ENCODE peak calls at places on chromosomes 7 and 10, in four cellular contexts. Q is right cardiac atrium, O is cardiac fibroblast, J is PC-3. D is an unnamed sample.

GRCh38 chr7:30406664-30407425 is 71.7 kb downstream of the NOD1 start:
- DNase-seq in Q (no peak), O (no peak), J (no peak), D (no peak)

GRCh38 chr7:96996111-96996936 is 9.0 kb upstream of the DLX6 start:
- DNase-seq in Q (no peak), O (no peak), J (no peak), D (peak)

GRCh38 chr7:101817031-101817929 is at the start of gene CUX1:
- DNase-seq in J (peak), Q (peak), O (no peak), D (peak)

GRCh38 chr10:102642553-102643345 is 1.5 kb upstream of the TRIM8 start:
- DNase-seq in O (peak), Q (peak), J (peak), D (peak)

GRCh38 chr7:151006590-151007300 is 15.9 kb downstream of the NOS3 start:
- DNase-seq in O (no peak), J (no peak), Q (peak), D (peak)

GRCh38 chr7:43648725-43649406 is 66.0 kb downstream of the STK17A start:
- DNase-seq in J (peak), O (peak), Q (peak), D (no peak)

GRCh38 chr7:81301815-81302214 is 383.0 kb upstream of the SEMA3C start:
- DNase-seq in J (no peak), O (no peak), Q (peak), D (no peak)

GRCh38 chr10:132957981-132958885 is 15.9 kb upstream of the CFAP46 start:
- DNase-seq in J (no peak), O (no peak), Q (no peak), D (peak)

GRCh38 chr7:137986252-137987010 is 15.5 kb downstream of the CREB3L2 start:
- DNase-seq in O (peak), Q (no peak), J (no peak), D (no peak)

GRCh38 chr7:90625562-90625961 is 29.4 kb downstream of the CDK14 start:
- DNase-seq in O (peak), Q (peak), J (peak), D (peak)

GRCh38 chr7:128380807-128381130 is 19.3 kb upstream of the PRRT4 start:
- DNase-seq in Q (no peak), O (no peak), J (no peak), D (no peak)

GRCh38 chr7:99270702-99271101 is 1.9 kb upstream of the MYH16 start:
- DNase-seq in Q (no peak), O (no peak), J (no peak), D (peak)

GRCh38 chr10:70816220-70816894 is 609 bp downstream of the SGPL1 start:
- DNase-seq in O (peak), J (peak), Q (peak), D (peak)

GRCh38 chr10:15245530-15245929 is 77.0 kb upstream of the NMT2 start:
- DNase-seq in J (no peak), Q (no peak), O (peak), D (no peak)

GRCh38 chr10:5512881-5513698 is 11.7 kb upstream of the CALML3 start:
- DNase-seq in J (no peak), Q (no peak), O (no peak), D (no peak)

GRCh38 chr7:46162582-46162981 is 241.5 kb upstream of the IGFBP3 start:
- DNase-seq in Q (no peak), J (no peak), O (no peak), D (no peak)

GRCh38 chr10:126376956-126377355 is 11.3 kb downstream of the ADAM12 start:
- DNase-seq in Q (no peak), O (peak), J (peak), D (no peak)

GRCh38 chr7:111174476-111174875 is 83.5 kb downstream of the LRRN3 start:
- DNase-seq in Q (no peak), O (no peak), J (no peak), D (no peak)

GRCh38 chr7:27586825-27587224 is 75.9 kb downstream of the HIBADH start:
- DNase-seq in Q (no peak), O (no peak), J (no peak), D (peak)

GRCh38 chr7:26147030-26147429 is 5.0 kb upstream of the NFE2L3 start:
- DNase-seq in Q (peak), O (no peak), J (no peak), D (no peak)

GRCh38 chr7:32204361-32205018 is 134.3 kb upstream of the PDE1C start:
- DNase-seq in J (peak), Q (peak), O (peak), D (peak)

GRCh38 chr10:14645239-14645960 is 129.3 kb downstream of the FAM107B start:
- DNase-seq in Q (no peak), O (no peak), J (no peak), D (no peak)

GRCh38 chr10:110209926-110210662 is 2.7 kb downstream of the MXI1 start:
- DNase-seq in O (peak), Q (peak), J (peak), D (peak)

GRCh38 chr7:154914580-154915380 is 88.1 kb downstream of the PAXIP1 start:
- DNase-seq in Q (peak), O (no peak), J (no peak), D (peak)

GRCh38 chr10:14665304-14665703 is 109.4 kb downstream of the FAM107B start:
- DNase-seq in O (peak), Q (no peak), J (peak), D (no peak)

GRCh38 chr7:69429817-69430501 is 168.3 kb upstream of the AUTS2 start:
- DNase-seq in Q (peak), J (no peak), O (peak), D (no peak)

GRCh38 chr10:43420369-43421200 is 11.6 kb upstream of the HNRNPF start:
- DNase-seq in Q (peak), O (peak), J (peak), D (peak)

GRCh38 chr10:132451506-132452215 is 54.7 kb downstream of the PWWP2B start:
- DNase-seq in J (no peak), O (no peak), Q (peak), D (peak)

GRCh38 chr7:67716729-67717128 is 720.1 kb downstream of the TYW1 start:
- DNase-seq in O (no peak), Q (no peak), J (no peak), D (no peak)

GRCh38 chr7:144836545-144836842 is 641 bp upstream of the TPK1 start:
- DNase-seq in Q (no peak), O (no peak), J (no peak), D (no peak)
- H3K4me3 ChIP-seq in Q (no peak), O (peak), J (peak), D (peak)

GRCh38 chr7:129969881-129970446 is 17.2 kb upstream of the UBE2H start:
- DNase-seq in J (peak), O (peak), Q (no peak), D (no peak)
- H3K4me3 ChIP-seq in J (no peak), O (no peak), Q (no peak), D (no peak)

DNA sequence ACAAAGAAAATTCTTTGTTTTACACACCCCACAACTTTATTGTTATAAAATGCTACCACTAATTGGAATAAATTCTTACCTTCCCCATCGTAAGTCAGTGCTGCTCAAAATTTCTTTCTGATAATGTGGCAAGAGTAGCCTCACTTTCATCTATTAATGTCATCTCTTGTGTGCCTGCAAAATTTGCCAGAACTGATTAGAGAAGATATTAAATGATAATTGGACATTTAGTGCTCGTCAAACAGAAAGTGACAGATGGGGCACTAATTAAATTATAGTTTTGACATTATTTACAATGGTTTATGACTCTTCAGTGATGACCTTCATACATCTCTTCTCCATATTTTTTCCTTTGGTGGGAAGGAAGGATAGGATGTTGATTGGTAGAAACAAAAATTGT is 690.9 kb downstream of the NXPH1 start:
- DNase-seq in J (no peak), Q (no peak), O (no peak), D (no peak)
- H3K4me3 ChIP-seq in J (no peak), Q (no peak), O (no peak), D (no peak)

GRCh38 chr7:92698237-92698841 is 108.1 kb upstream of the FAM133B start:
- DNase-seq in J (no peak), O (peak), Q (peak), D (no peak)
- H3K4me3 ChIP-seq in J (no peak), O (peak), Q (peak), D (no peak)

DNA sequence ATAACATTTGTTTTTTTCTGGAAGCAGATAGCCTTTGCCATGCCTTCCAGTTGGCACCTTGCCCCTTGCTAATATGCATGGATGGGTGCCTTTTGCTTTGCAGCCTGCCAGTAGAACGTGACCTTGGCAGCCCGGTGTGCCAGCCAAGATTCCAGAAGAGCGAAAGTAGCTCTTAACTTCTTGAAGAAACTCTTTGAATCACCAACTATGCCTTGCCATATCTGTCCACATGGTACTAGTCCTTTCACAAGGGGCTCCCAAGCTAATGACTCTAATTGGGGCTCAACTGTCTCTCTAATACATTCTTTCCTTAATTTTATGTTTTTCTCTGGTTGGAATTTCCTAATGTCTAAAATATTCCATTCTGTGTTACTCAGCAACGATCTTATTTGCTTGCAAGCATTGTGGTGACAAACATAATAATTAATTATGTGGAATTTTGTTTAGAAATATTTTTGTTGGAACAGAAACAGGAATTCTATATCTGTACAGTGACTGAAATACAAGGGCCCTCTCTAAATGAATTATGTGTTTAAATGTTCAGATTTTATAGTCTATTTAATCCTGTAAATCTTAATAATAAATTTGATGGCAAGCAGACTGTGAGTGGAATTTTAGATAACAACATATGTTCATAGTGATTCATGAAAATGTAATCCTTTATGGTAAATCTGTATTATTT is 45.8 kb downstream of the HDAC9 start:
- DNase-seq in O (peak), Q (peak), J (no peak), D (no peak)
- H3K4me3 ChIP-seq in O (no peak), Q (no peak), J (no peak), D (no peak)

DNA sequence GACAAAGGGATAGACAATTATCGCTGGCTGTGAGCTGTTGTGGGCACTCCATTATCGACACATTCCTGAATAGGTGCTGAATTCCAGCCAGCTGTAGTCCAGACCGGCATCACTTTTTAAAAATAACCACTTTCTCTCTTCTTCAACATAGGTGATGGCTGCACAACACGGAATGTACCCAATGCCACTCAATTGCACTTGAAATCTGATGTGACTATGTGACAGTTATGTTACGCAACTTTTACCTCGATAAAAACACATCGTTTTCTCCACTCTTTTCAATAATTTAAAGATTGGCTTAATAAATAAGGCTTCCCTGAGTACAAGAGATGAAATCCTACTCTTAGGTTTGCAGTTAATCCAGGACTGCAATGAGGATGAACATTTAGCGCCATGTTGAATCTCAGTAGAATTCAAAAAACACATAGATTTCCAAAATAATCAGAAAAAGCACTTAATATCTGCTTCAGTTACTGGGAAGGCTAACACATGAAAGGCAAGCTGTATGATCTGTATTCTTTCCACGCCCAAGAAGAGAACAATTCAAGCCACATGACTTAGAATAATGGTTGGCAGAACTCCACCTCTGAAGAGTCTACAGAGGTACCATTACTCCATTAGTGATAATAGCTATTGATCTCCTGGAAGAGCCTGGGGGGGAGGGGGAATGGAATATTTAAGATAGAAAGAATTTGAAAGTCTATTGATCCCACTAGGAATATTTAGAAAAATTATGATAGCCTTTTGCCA is 3.6 kb downstream of the YWHAG start:
- DNase-seq in J (no peak), Q (no peak), O (no peak), D (no peak)
- H3K4me3 ChIP-seq in J (peak), Q (peak), O (no peak), D (no peak)

GRCh38 chr10:113027574-113028392 is 77.7 kb downstream of the TCF7L2 start:
- DNase-seq in J (no peak), Q (no peak), O (peak), D (no peak)
- H3K4me3 ChIP-seq in J (no peak), Q (no peak), O (no peak), D (no peak)